ENCODE peak calls at places on chromosomes 2 and 18, in ten cellular contexts. U is fibroblast of pulmonary artery; X is type B pancreatic cell; I is DMS 273 treated with DMSO at 0.1 percent for 48 hours; J is IMR-90; M is H54; K is activated naive CD8-positive, alpha-beta T cell treated with anti-CD3 and anti-CD28 coated beads, Interleukin-2, amount 10 ng/mL, durations not matched to agents 7 days and 5 days; O is stimulated activated CD4-positive, alpha-beta T cell treated with anti-CD3 and anti-CD28 coated beads, Interleukin-12 subunit alpha, Interleukin-12 subunit beta, amount 100 ng/mL, for 4 hours; P is NCI-H1092 treated with DMSO at 0.1 percent for 48 hours; S is transverse colon. N is an unnamed sample.
A peak's percentile ranks its signal among the peaks of the same experiment; 100 is the strongest.

GRCh38 chr2:100658017-100658416 is 95.2 kb downstream of the PDCL3 start:
- DNase-seq in S (no peak), K (no peak), U (no peak), J (no peak), X (no peak), P (no peak), M (no peak), O (no peak), I (no peak), N (no peak)

GRCh38 chr2:67289921-67290371 is 107.2 kb upstream of the ETAA1 start:
- DNase-seq in J (peak; percentile 95), S (no peak), O (no peak), M (no peak), I (no peak), U (peak; percentile 76), X (no peak), K (no peak), P (no peak), N (no peak)

GRCh38 chr2:134014196-134014960 is 239.5 kb upstream of the MGAT5 start:
- DNase-seq in I (no peak), O (no peak), X (no peak), S (no peak), J (peak; percentile 93), K (no peak), P (no peak), U (no peak), M (no peak), N (no peak)

GRCh38 chr2:166090346-166090745 is 37.5 kb downstream of the SCN1A start:
- DNase-seq in S (no peak), P (no peak), O (no peak), J (peak; percentile 48), X (no peak), K (no peak), M (no peak), I (no peak), U (peak; percentile 83), N (no peak)

GRCh38 chr18:76564117-76564516 is 69.1 kb upstream of the ZNF516 start:
- DNase-seq in I (no peak), U (peak; percentile 24), S (no peak), O (no peak), X (no peak), J (peak; percentile 89), K (no peak), P (no peak), M (no peak), N (peak; percentile 46)

GRCh38 chr2:28365158-28365557 is 27.5 kb upstream of the FOSL2 start:
- DNase-seq in K (peak; percentile 23), P (no peak), O (no peak), X (no peak), J (no peak), S (no peak), I (no peak), M (no peak), U (no peak), N (no peak)

GRCh38 chr18:24426073-24426397 is 435 bp upstream of the IMPACT start:
- DNase-seq in I (no peak), O (no peak), K (no peak), M (no peak), J (no peak), U (no peak), X (no peak), S (no peak), P (no peak), N (no peak)

GRCh38 chr2:1591978-1592907 is 152.1 kb downstream of the PXDN start:
- DNase-seq in K (no peak), S (peak; percentile 84), M (no peak), J (peak; percentile 77), P (peak; percentile 14), I (peak; percentile 61), O (no peak), U (peak; percentile 97), X (no peak), N (peak; percentile 80)

GRCh38 chr2:241946306-241947003 is 76.9 kb downstream of the RTP5 start:
- DNase-seq in I (no peak), X (no peak), J (no peak), M (no peak), U (no peak), O (no peak), S (no peak), P (no peak), K (peak; percentile 2), N (no peak)

GRCh38 chr2:229731363-229731762 is 17.0 kb upstream of the DNER start:
- DNase-seq in U (no peak), P (no peak), I (no peak), K (no peak), X (no peak), O (no peak), S (no peak), J (no peak), M (no peak), N (no peak)

GRCh38 chr2:217756375-217757107 is 246.3 kb downstream of the TNS1 start:
- DNase-seq in X (peak; percentile 86), S (peak; percentile 57), K (peak; percentile 89), O (peak; percentile 73), I (no peak), M (peak; percentile 61), P (peak; percentile 2), U (peak; percentile 60), J (peak; percentile 64), N (peak; percentile 90)

N was measured in AG08396.